ENCODE peak calls at places on chromosomes 2 and 18, in seven cellular contexts. X is C1 segment of cervical spinal cord; B is NCI-H1436 treated with DMSO at 0.1 percent for 48 hours; U is mesothelial cell of epicardium; Z is OCI-M1; R is smooth muscle cell of the brain vasculature; H is stimulated activated CD4-positive, alpha-beta T cell treated with anti-CD3 and anti-CD28 coated beads, Interleukin-1b, Interleukin-23, amount 100 ng/mL, for 4 hours. I is an unnamed sample.

GRCh38 chr2:650343-651310 is 26.6 kb downstream of the TMEM18 start:
- DNase-seq in B (no peak), R (no peak), H (no peak), X (no peak), U (no peak), Z (no peak), I (no peak)

GRCh38 chr2:68909793-68910674 is 38.8 kb upstream of the BMP10 start:
- DNase-seq in B (peak; percentile 35), Z (peak; percentile 84), R (peak; percentile 40), U (no peak), H (peak; percentile 62), X (no peak), I (peak; percentile 79)

GRCh38 chr18:22503803-22504202 is 86.1 kb upstream of the CTAGE1 start:
- DNase-seq in U (no peak), R (no peak), B (no peak), X (no peak), H (no peak), Z (no peak), I (no peak)

GRCh38 chr2:28610583-28611201 is 114.8 kb downstream of the PLB1 start:
- DNase-seq in B (no peak), Z (no peak), H (no peak), X (peak; percentile 15), R (peak; percentile 40), U (no peak), I (no peak)

GRCh38 chr2:238589591-238590460 is 163.1 kb downstream of the ASB1 start:
- DNase-seq in U (no peak), H (no peak), Z (no peak), X (no peak), R (no peak), B (no peak), I (no peak)

GRCh38 chr2:8729939-8730338 is 48.1 kb downstream of the ID2 start:
- DNase-seq in H (no peak), B (no peak), Z (no peak), R (no peak), X (peak; percentile 19), U (no peak), I (no peak)

GRCh38 chr2:234640657-234641056 is 143.8 kb upstream of the ARL4C start:
- DNase-seq in X (no peak), B (no peak), Z (no peak), U (no peak), R (no peak), H (no peak), I (no peak)

GRCh38 chr2:144670080-144670479 is 150.2 kb upstream of the ZEB2 start:
- DNase-seq in B (no peak), U (no peak), X (no peak), H (no peak), Z (no peak), R (no peak), I (no peak)

GRCh38 chr18:55833543-55833942 is 245.6 kb upstream of the TCF4 start:
- DNase-seq in Z (no peak), B (no peak), X (no peak), H (no peak), R (peak; percentile 65), U (no peak), I (no peak)

I was measured in KBM-7.